ENCODE peak calls at places on chromosome 18, in four cellular contexts. K is stomach, H is transverse colon, X is SK-N-SH. T is an unnamed sample.

GRCh38 chr18:32893915-32894314 is 121.1 kb upstream of the KLHL14 start:
- DNase-seq in X (peak; percentile 1), H (no peak), K (no peak), T (no peak)

GRCh38 chr18:75455249-75456183 is 28.0 kb upstream of the SMIM21 start:
- DNase-seq in X (peak; percentile 40), H (no peak), K (no peak), T (peak; percentile 59)

GRCh38 chr18:3350021-3350420 is 88.1 kb downstream of the MYL12B start:
- DNase-seq in H (no peak), K (no peak), X (no peak), T (no peak)

GRCh38 chr18:48018806-48019295 is 88.4 kb upstream of the SMAD2 start:
- DNase-seq in H (no peak), K (peak; percentile 14), X (no peak), T (no peak)

GRCh38 chr18:61742555-61743429 is 150.0 kb downstream of the RNF152 start:
- DNase-seq in K (no peak), H (no peak), X (no peak), T (peak; percentile 72)

GRCh38 chr18:21997207-21998143 is 171.9 kb upstream of the GATA6 start:
- DNase-seq in H (no peak), X (peak; percentile 53), K (no peak), T (no peak)

GRCh38 chr18:23131693-23132319 is 3.5 kb upstream of the CABLES1 start:
- DNase-seq in X (peak; percentile 78), K (peak; percentile 55), H (peak; percentile 64), T (no peak)

GRCh38 chr18:55384551-55385275 is 203.3 kb downstream of the TCF4 start:
- DNase-seq in X (peak; percentile 15), H (peak; percentile 9), K (no peak), T (peak; percentile 32)

GRCh38 chr18:62897153-62897552 is 181.8 kb downstream of the PHLPP1 start:
- DNase-seq in K (no peak), X (no peak), H (no peak), T (no peak)

GRCh38 chr18:76564117-76564516 is 69.1 kb upstream of the ZNF516 start:
- DNase-seq in X (no peak), H (no peak), K (no peak), T (no peak)

GRCh38 chr18:2293109-2293839 is 278.0 kb downstream of the METTL4 start:
- DNase-seq in X (no peak), H (no peak), K (no peak), T (no peak)

GRCh38 chr18:43079422-43079821 is 36.1 kb downstream of the RIT2 start:
- DNase-seq in K (no peak), H (no peak), X (no peak), T (no peak)

GRCh38 chr18:49561127-49561376 is 805 bp upstream of the LIPG start:
- DNase-seq in K (no peak), X (peak; percentile 58), H (no peak), T (no peak)

GRCh38 chr18:49111191-49111988 is 160.6 kb upstream of the SMAD7 start:
- DNase-seq in K (no peak), X (peak; percentile 20), H (no peak), T (no peak)

GRCh38 chr18:42264467-42264866 is 309.4 kb downstream of the PIK3C3 start:
- DNase-seq in K (no peak), H (no peak), X (no peak), T (no peak)

DNA sequence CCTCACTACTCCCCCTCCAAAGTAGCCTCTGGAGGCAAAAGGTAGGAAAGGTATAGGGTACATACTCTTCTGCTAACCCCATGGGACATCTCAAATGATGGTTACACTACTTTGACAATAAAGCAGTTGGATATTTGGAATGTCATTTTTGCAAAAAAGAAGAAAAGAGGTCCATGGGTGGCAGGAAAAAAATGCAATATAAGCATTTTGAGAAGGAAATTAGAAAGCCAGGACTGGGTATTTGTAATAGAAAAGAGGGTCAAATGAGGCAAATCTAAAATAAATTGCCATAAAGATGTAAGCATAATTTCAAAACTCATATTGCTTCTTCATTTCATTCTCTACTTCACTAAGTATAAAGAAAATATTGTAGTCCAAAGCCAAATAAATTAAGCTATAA is 280.2 kb downstream of the NOL4 start:
- DNase-seq in K (no peak), X (no peak), H (no peak), T (no peak)
- TF ChIP-seq EP300 in K (no peak), X (no peak), H (no peak), T (no peak)

GRCh38 chr18:13611058-13611615 is 115.2 kb downstream of the FAM210A start:
- DNase-seq in X (peak; percentile 52), K (no peak), H (peak; percentile 45), T (no peak)
- H3K4me3 ChIP-seq in X (peak overlapping the region; percentile 57), K (peak overlapping the region; percentile 32), H (peak overlapping the region; percentile 20), T (peak overlapping the region; percentile 36)

GRCh38 chr18:4844320-4844719 is 352.7 kb downstream of the AKAIN1 start:
- DNase-seq in X (no peak), H (no peak), K (no peak), T (no peak)

GRCh38 chr18:4843771-4844170 is 353.3 kb downstream of the AKAIN1 start:
- DNase-seq in H (no peak), K (no peak), X (no peak), T (no peak)

GRCh38 chr18:4836146-4836545 is 360.9 kb downstream of the AKAIN1 start:
- DNase-seq in K (no peak), X (no peak), H (no peak), T (no peak)

GRCh38 chr18:4842287-4842686 is 354.8 kb downstream of the AKAIN1 start:
- DNase-seq in X (no peak), K (no peak), H (no peak), T (no peak)

GRCh38 chr18:4839639-4840038 is 357.4 kb downstream of the AKAIN1 start:
- DNase-seq in X (no peak), H (no peak), K (no peak), T (no peak)
- H3K9me3 ChIP-seq in X (no peaks in the 10 kb centered on the region), H (no peaks in the 10 kb centered on the region), K (no peaks in the 10 kb centered on the region), T (no peaks in the 10 kb centered on the region)

GRCh38 chr18:71450258-71450657 is 1093.9 kb downstream of the CBLN2 start:
- DNase-seq in H (no peak), K (no peak), X (no peak), T (no peak)
- TF ChIP-seq EP300 in H (no peak), K (no peak), X (no peak), T (no peak)

DNA sequence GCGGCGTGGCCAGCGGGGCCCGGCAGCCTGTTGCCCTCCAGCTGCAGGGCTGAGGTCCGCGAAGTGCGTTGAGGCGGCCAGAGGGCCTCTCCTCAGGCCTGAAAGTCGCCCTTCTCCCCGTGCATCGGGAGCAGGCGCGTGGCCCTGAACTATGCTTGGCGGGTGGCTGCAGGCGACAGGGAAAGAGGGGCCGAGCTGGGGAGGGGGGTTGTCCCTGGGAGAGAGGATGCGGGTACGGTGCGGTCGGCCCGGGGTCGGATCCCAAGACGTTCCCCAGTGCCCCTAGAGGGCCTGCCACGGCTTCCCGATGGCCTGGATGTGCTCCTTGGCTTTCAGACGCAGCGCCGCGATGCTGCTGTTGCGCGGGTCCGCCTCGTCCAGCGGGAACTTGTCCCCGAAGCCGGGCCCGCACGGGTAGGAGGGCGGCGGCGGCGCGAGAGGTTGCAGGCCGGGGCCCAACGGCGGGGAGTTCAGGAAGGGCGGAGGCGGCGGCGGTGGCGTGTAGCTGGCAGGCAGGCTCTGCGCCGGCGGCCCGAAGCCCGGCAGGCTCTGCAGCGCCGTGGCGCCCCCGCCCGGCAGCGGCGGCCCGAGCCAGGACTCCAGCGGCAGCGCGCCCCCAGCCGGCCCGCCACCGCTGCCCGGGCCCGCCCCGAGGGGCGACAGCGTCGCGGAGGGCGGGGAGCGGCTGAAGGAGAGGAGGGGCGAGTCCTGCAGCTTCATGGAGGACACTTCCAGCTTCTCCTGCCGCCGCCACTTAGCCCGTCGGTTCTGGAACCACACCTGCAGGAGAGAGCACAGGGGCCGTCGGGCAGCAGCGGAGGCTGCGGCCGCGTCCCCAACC is 4.3 kb downstream of the RAX start:
- DNase-seq in H (no peak), K (no peak), X (peak; percentile 93), T (no peak)
- H3K4me3 ChIP-seq in H (peak overlapping the region; percentile 9), K (peak overlapping the region; percentile 34), X (no peak overlapping the region), T (no peak overlapping the region)

GRCh38 chr18:72419914-72420313 is 124.2 kb downstream of the CBLN2 start:
- DNase-seq in X (no peak), K (no peak), H (no peak), T (no peak)
- H3K9me3 ChIP-seq in X (no peaks in the 10 kb centered on the region), K (no peaks in the 10 kb centered on the region), H (no peaks in the 10 kb centered on the region), T (no peaks in the 10 kb centered on the region)

T was measured in ovary.